ENCODE peak calls at places on chromosome 22, in five cellular contexts. N is dorsolateral prefrontal cortex, T is GM20000, X is uterus, S is AG04449. L is an unnamed sample.

GRCh38 chr22:41180926-41181325 is 24.2 kb upstream of the L3MBTL2 start:
- DNase-seq in N (no peak), T (no peak), X (no peak), S (no peak), L (no peak)

GRCh38 chr22:25110846-25111578 is 88.6 kb upstream of the CRYBB3 start:
- DNase-seq in N (no peak), T (peak), X (peak), S (peak), L (peak)

GRCh38 chr22:46761539-46762237 is 762 bp upstream of the TBC1D22A start:
- DNase-seq in N (no peak), T (no peak), X (no peak), S (no peak), L (no peak)

GRCh38 chr22:25492162-25492561 is 72.3 kb upstream of the GRK3 start:
- DNase-seq in N (no peak), T (no peak), X (no peak), S (no peak), L (no peak)

GRCh38 chr22:38017272-38017920 is 33.0 kb upstream of the SOX10 start:
- DNase-seq in N (peak), T (no peak), X (peak), S (no peak), L (peak)

GRCh38 chr22:25838960-25839741 is 97.2 kb downstream of the MYO18B start:
- DNase-seq in N (no peak), T (no peak), X (no peak), S (no peak), L (no peak)

GRCh38 chr22:46946383-46946965 is 184.0 kb downstream of the TBC1D22A start:
- DNase-seq in N (no peak), T (no peak), X (no peak), S (no peak), L (no peak)

GRCh38 chr22:33887173-33887572 is 33.1 kb downstream of the LARGE1 start:
- DNase-seq in N (no peak), T (no peak), X (no peak), S (no peak), L (no peak)

GRCh38 chr22:40676644-40677043 is 2.6 kb upstream of the MCHR1 start:
- DNase-seq in N (no peak), T (no peak), X (no peak), S (no peak), L (no peak)

GRCh38 chr22:42068351-42068730 is 2.3 kb downstream of the NAGA start:
- DNase-seq in N (no peak), T (no peak), X (no peak), S (no peak), L (no peak)

GRCh38 chr22:16717699-16718558 is 107.3 kb downstream of the XKR3 start:
- DNase-seq in N (no peak), T (no peak), X (no peak), S (no peak), L (no peak)

GRCh38 chr22:38230108-38230825 is 28.5 kb downstream of the MAFF start:
- DNase-seq in N (no peak), T (peak), X (no peak), S (no peak), L (no peak)

GRCh38 chr22:17931400-17931825 is 92.9 kb downstream of the MICAL3 start:
- DNase-seq in N (no peak), T (no peak), X (peak), S (no peak), L (no peak)

GRCh38 chr22:40203568-40203967 is 25.8 kb downstream of the TNRC6B start:
- DNase-seq in N (no peak), T (peak), X (no peak), S (no peak), L (no peak)

GRCh38 chr22:17777005-17777716 is 2.9 kb upstream of the BID start:
- DNase-seq in N (no peak), T (peak), X (no peak), S (no peak), L (no peak)

GRCh38 chr22:44734278-44734677 is 18.1 kb upstream of the ARHGAP8 start:
- DNase-seq in N (no peak), T (no peak), X (no peak), S (no peak), L (no peak)

GRCh38 chr22:36406139-36406538 is 18.4 kb upstream of the MYH9 start:
- DNase-seq in N (no peak), T (no peak), X (no peak), S (no peak), L (no peak)

GRCh38 chr22:43237280-43237679 is 50.3 kb upstream of the TTLL12 start:
- DNase-seq in N (peak), T (no peak), X (no peak), S (no peak), L (no peak)

GRCh38 chr22:44045171-44045570 is 21.1 kb downstream of the PARVB start:
- DNase-seq in N (no peak), T (no peak), X (no peak), S (no peak), L (no peak)

GRCh38 chr22:48055827-48056226 is 1293.4 kb downstream of the TBC1D22A start:
- DNase-seq in N (no peak), T (no peak), X (no peak), S (no peak), L (no peak)

GRCh38 chr22:46538816-46539163 is 1.4 kb upstream of the CELSR1 start:
- DNase-seq in N (peak), T (peak), X (no peak), S (no peak), L (no peak)

GRCh38 chr22:22380098-22381030 is 128.2 kb downstream of the ZNF280B start:
- DNase-seq in N (no peak), T (peak), X (no peak), S (no peak), L (no peak)

GRCh38 chr22:41568811-41569210 is 8.0 kb downstream of the CSDC2 start:
- DNase-seq in N (no peak), T (no peak), X (no peak), S (no peak), L (no peak)

GRCh38 chr22:24059793-24060192 is 48.7 kb downstream of the CABIN1 start:
- DNase-seq in N (no peak), T (no peak), X (no peak), S (no peak), L (no peak)

GRCh38 chr22:20807315-20807752 is 33.4 kb downstream of the SERPIND1 start:
- DNase-seq in N (peak), T (no peak), X (no peak), S (peak), L (peak)

GRCh38 chr22:32828150-32828549 is 26.6 kb downstream of the TIMP3 start:
- DNase-seq in N (no peak), T (no peak), X (no peak), S (no peak), L (no peak)
- TF ChIP-seq CTCF in N (peak), T (no peak), X (no peak), S (no peak), L (peak)

DNA sequence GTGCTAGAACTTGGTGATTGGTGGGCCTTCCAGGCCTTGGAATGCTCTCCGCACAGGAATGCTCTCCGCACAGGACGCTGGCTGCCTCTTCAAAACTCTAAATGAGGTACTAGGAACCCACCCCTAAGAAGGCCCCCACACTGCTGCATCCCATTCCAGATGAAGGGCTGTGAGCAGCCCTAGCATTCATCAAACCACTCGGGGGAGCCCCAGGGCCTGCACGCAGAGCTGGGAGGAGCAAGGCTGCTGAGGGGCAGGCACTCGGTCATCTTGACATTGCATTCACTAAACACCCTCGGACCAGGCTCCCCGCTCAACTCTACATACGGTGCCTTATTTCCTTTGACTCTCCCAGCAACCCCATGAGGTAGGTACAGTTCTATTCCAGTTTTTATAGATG is 49.2 kb upstream of the EMID1 start:
- DNase-seq in N (no peak), T (peak), X (no peak), S (no peak), L (no peak)
- TF ChIP-seq CTCF in N (no peak), T (peak), X (no peak), S (peak), L (peak)

GRCh38 chr22:50627914-50628542 is at the start of gene ARSA:
- DNase-seq in N (peak), T (peak), X (peak), S (peak), L (peak)
- TF ChIP-seq CTCF in N (peak), T (peak), X (peak), S (peak), L (peak)

GRCh38 chr22:35299217-35299716 is 427 bp upstream of the TOM1 start:
- DNase-seq in N (no peak), T (no peak), X (no peak), S (no peak), L (no peak)
- TF ChIP-seq CTCF in N (no peak), T (no peak), X (no peak), S (no peak), L (no peak)

L was measured in AG09319.